ENCODE peak calls at places on chromosomes 6 and 20, in five cellular contexts. One of them, this sample, is unnamed.

GRCh38 chr6:16514249-16514648 is 247.0 kb downstream of the ATXN1 start:
- DNase-seq in cardiac fibroblast: peak
- DNase-seq in neural progenitor cell: peak
- DNase-seq in Jurkat, Clone E6-1: peak
- DNase-seq in pancreas: no peak
- DNase-seq in this sample: no peak

GRCh38 chr20:10433014-10433622 is 904 bp downstream of the MKKS start:
- DNase-seq in cardiac fibroblast: peak
- DNase-seq in Jurkat, Clone E6-1: no peak
- DNase-seq in pancreas: no peak
- DNase-seq in neural progenitor cell: peak
- DNase-seq in this sample: no peak

GRCh38 chr20:41178495-41178894 is 41.2 kb downstream of the PLCG1 start:
- DNase-seq in neural progenitor cell: no peak
- DNase-seq in Jurkat, Clone E6-1: no peak
- DNase-seq in pancreas: no peak
- DNase-seq in cardiac fibroblast: no peak
- DNase-seq in this sample: no peak

GRCh38 chr20:32661820-32662528 is 11.8 kb downstream of the C20orf203 start:
- DNase-seq in neural progenitor cell: no peak
- DNase-seq in pancreas: no peak
- DNase-seq in cardiac fibroblast: no peak
- DNase-seq in Jurkat, Clone E6-1: no peak
- DNase-seq in this sample: no peak

GRCh38 chr6:29552512-29553051 is 7.0 kb downstream of the UBD start:
- DNase-seq in neural progenitor cell: peak
- DNase-seq in Jurkat, Clone E6-1: peak
- DNase-seq in cardiac fibroblast: peak
- DNase-seq in pancreas: no peak
- DNase-seq in this sample: peak

GRCh38 chr20:51972031-51972430 is 169.7 kb upstream of the SALL4 start:
- DNase-seq in pancreas: no peak
- DNase-seq in Jurkat, Clone E6-1: no peak
- DNase-seq in cardiac fibroblast: no peak
- DNase-seq in neural progenitor cell: no peak
- DNase-seq in this sample: no peak

GRCh38 chr6:115765966-115766365 is 294.7 kb downstream of the FRK start:
- DNase-seq in Jurkat, Clone E6-1: no peak
- DNase-seq in pancreas: no peak
- DNase-seq in neural progenitor cell: peak
- DNase-seq in cardiac fibroblast: no peak
- DNase-seq in this sample: no peak

GRCh38 chr6:84522135-84522535 is 242.3 kb downstream of the TBX18 start:
- DNase-seq in neural progenitor cell: no peak
- DNase-seq in pancreas: no peak
- DNase-seq in cardiac fibroblast: peak
- DNase-seq in Jurkat, Clone E6-1: no peak
- DNase-seq in this sample: peak

GRCh38 chr6:45052325-45052724 is 275.8 kb upstream of the RUNX2 start:
- DNase-seq in pancreas: no peak
- DNase-seq in Jurkat, Clone E6-1: no peak
- DNase-seq in neural progenitor cell: no peak
- DNase-seq in cardiac fibroblast: no peak
- DNase-seq in this sample: no peak

GRCh38 chr20:13644010-13644409 is 5.3 kb upstream of the TASP1 start:
- DNase-seq in cardiac fibroblast: peak
- DNase-seq in pancreas: no peak
- DNase-seq in Jurkat, Clone E6-1: no peak
- DNase-seq in neural progenitor cell: no peak
- DNase-seq in this sample: no peak

GRCh38 chr20:30168800-30169138 is 1088.7 kb upstream of the DEFB115 start:
- DNase-seq in pancreas: no peak
- DNase-seq in Jurkat, Clone E6-1: no peak
- DNase-seq in neural progenitor cell: no peak
- DNase-seq in cardiac fibroblast: no peak
- DNase-seq in this sample: no peak

GRCh38 chr6:43702522-43703440 is 15.2 kb upstream of the MRPS18A start:
- DNase-seq in neural progenitor cell: peak
- DNase-seq in Jurkat, Clone E6-1: no peak
- DNase-seq in pancreas: peak
- DNase-seq in cardiac fibroblast: peak
- DNase-seq in this sample: peak

GRCh38 chr6:37731888-37732287 is 34.2 kb upstream of the MDGA1 start:
- DNase-seq in pancreas: no peak
- DNase-seq in cardiac fibroblast: no peak
- DNase-seq in neural progenitor cell: no peak
- DNase-seq in Jurkat, Clone E6-1: peak
- DNase-seq in this sample: no peak

GRCh38 chr6:108260126-108260808 is 573 bp downstream of the SNX3 start:
- DNase-seq in neural progenitor cell: peak
- DNase-seq in cardiac fibroblast: peak
- DNase-seq in Jurkat, Clone E6-1: no peak
- DNase-seq in pancreas: peak
- DNase-seq in this sample: peak

GRCh38 chr20:64049887-64050260 is 435 bp upstream of the SOX18 start:
- DNase-seq in neural progenitor cell: no peak
- DNase-seq in Jurkat, Clone E6-1: no peak
- DNase-seq in cardiac fibroblast: no peak
- DNase-seq in pancreas: no peak
- DNase-seq in this sample: no peak

GRCh38 chr6:148021715-148022114 is 320.9 kb upstream of the SASH1 start:
- DNase-seq in pancreas: no peak
- DNase-seq in neural progenitor cell: no peak
- DNase-seq in Jurkat, Clone E6-1: no peak
- DNase-seq in cardiac fibroblast: no peak
- DNase-seq in this sample: no peak

GRCh38 chr6:155177369-155177961 is 86.3 kb upstream of the CLDN20 start:
- DNase-seq in neural progenitor cell: peak
- DNase-seq in pancreas: no peak
- DNase-seq in Jurkat, Clone E6-1: peak
- DNase-seq in cardiac fibroblast: peak
- DNase-seq in this sample: no peak

GRCh38 chr6:19035454-19035853 is 648.3 kb downstream of the RNF144B start:
- DNase-seq in neural progenitor cell: no peak
- DNase-seq in Jurkat, Clone E6-1: no peak
- DNase-seq in pancreas: no peak
- DNase-seq in cardiac fibroblast: no peak
- DNase-seq in this sample: no peak

GRCh38 chr20:36802326-36803223 is 29.0 kb upstream of the DSN1 start:
- DNase-seq in pancreas: no peak
- DNase-seq in neural progenitor cell: no peak
- DNase-seq in Jurkat, Clone E6-1: no peak
- DNase-seq in cardiac fibroblast: peak
- DNase-seq in this sample: peak

GRCh38 chr6:165034271-165034741 is 275.1 kb downstream of the C6orf118 start:
- DNase-seq in Jurkat, Clone E6-1: no peak
- DNase-seq in pancreas: no peak
- DNase-seq in cardiac fibroblast: no peak
- DNase-seq in neural progenitor cell: no peak
- DNase-seq in this sample: no peak

GRCh38 chr6:48962041-48962440 is 501.0 kb downstream of the MMUT start:
- DNase-seq in neural progenitor cell: no peak
- DNase-seq in cardiac fibroblast: no peak
- DNase-seq in pancreas: no peak
- DNase-seq in Jurkat, Clone E6-1: no peak
- DNase-seq in this sample: no peak

GRCh38 chr6:27059621-27060425 is 187.7 kb upstream of the PRSS16 start:
- DNase-seq in cardiac fibroblast: no peak
- DNase-seq in Jurkat, Clone E6-1: no peak
- DNase-seq in pancreas: no peak
- DNase-seq in neural progenitor cell: peak
- DNase-seq in this sample: no peak

GRCh38 chr6:28446818-28447511 is 3.7 kb upstream of the ZSCAN23 start:
- DNase-seq in neural progenitor cell: peak
- DNase-seq in pancreas: no peak
- DNase-seq in Jurkat, Clone E6-1: no peak
- DNase-seq in cardiac fibroblast: no peak
- DNase-seq in this sample: no peak

GRCh38 chr6:111683749-111684267 is 78.1 kb upstream of the TRAF3IP2 start:
- DNase-seq in cardiac fibroblast: peak
- DNase-seq in neural progenitor cell: no peak
- DNase-seq in pancreas: no peak
- DNase-seq in Jurkat, Clone E6-1: no peak
- DNase-seq in this sample: peak

GRCh38 chr6:14784596-14785360 is 461.1 kb upstream of the JARID2 start:
- DNase-seq in Jurkat, Clone E6-1: peak
- DNase-seq in neural progenitor cell: peak
- DNase-seq in cardiac fibroblast: no peak
- DNase-seq in pancreas: no peak
- DNase-seq in this sample: no peak

GRCh38 chr6:28770732-28771131 is 153.1 kb downstream of the TRIM27 start:
- DNase-seq in Jurkat, Clone E6-1: no peak
- DNase-seq in cardiac fibroblast: no peak
- DNase-seq in neural progenitor cell: no peak
- DNase-seq in pancreas: no peak
- DNase-seq in this sample: no peak

GRCh38 chr6:34246563-34247391 is 2.0 kb downstream of the SMIM29 start:
- DNase-seq in neural progenitor cell: peak
- DNase-seq in cardiac fibroblast: peak
- DNase-seq in pancreas: no peak
- DNase-seq in Jurkat, Clone E6-1: no peak
- DNase-seq in this sample: no peak

GRCh38 chr6:116410945-116411623 is 40.3 kb downstream of the DSE start:
- DNase-seq in Jurkat, Clone E6-1: no peak
- DNase-seq in neural progenitor cell: no peak
- DNase-seq in cardiac fibroblast: peak
- DNase-seq in pancreas: no peak
- DNase-seq in this sample: peak

GRCh38 chr6:38973178-38974057 is 75.2 kb upstream of the GLP1R start:
- DNase-seq in Jurkat, Clone E6-1: peak
- DNase-seq in cardiac fibroblast: peak
- DNase-seq in pancreas: peak
- DNase-seq in neural progenitor cell: peak
- DNase-seq in this sample: peak

GRCh38 chr6:53861543-53861942 is 66.7 kb downstream of the LRRC1 start:
- DNase-seq in cardiac fibroblast: no peak
- DNase-seq in neural progenitor cell: no peak
- DNase-seq in Jurkat, Clone E6-1: no peak
- DNase-seq in pancreas: no peak
- DNase-seq in this sample: no peak

GRCh38 chr6:98525860-98526259 is 308.5 kb upstream of the POU3F2 start:
- DNase-seq in cardiac fibroblast: no peak
- DNase-seq in Jurkat, Clone E6-1: no peak
- DNase-seq in neural progenitor cell: peak
- DNase-seq in pancreas: no peak
- DNase-seq in this sample: no peak

GRCh38 chr20:26209171-26209941 is 512.7 kb upstream of the ZNF337 start:
- DNase-seq in Jurkat, Clone E6-1: no peak
- DNase-seq in pancreas: no peak
- DNase-seq in neural progenitor cell: peak
- DNase-seq in cardiac fibroblast: peak
- DNase-seq in this sample: no peak
- H3K4me3 ChIP-seq in Jurkat, Clone E6-1: no peak
- H3K4me3 ChIP-seq in pancreas: no peak
- H3K4me3 ChIP-seq in neural progenitor cell: peak
- H3K4me3 ChIP-seq in cardiac fibroblast: no peak
- H3K4me3 ChIP-seq in this sample: peak

GRCh38 chr6:142300758-142301251 is 1.0 kb upstream of the ADGRG6 start:
- DNase-seq in neural progenitor cell: peak
- DNase-seq in Jurkat, Clone E6-1: no peak
- DNase-seq in cardiac fibroblast: peak
- DNase-seq in pancreas: peak
- DNase-seq in this sample: no peak
- H3K4me3 ChIP-seq in neural progenitor cell: peak
- H3K4me3 ChIP-seq in Jurkat, Clone E6-1: no peak
- H3K4me3 ChIP-seq in cardiac fibroblast: peak
- H3K4me3 ChIP-seq in pancreas: no peak
- H3K4me3 ChIP-seq in this sample: peak

GRCh38 chr6:157937318-157937717 is 44.3 kb upstream of the SYNJ2 start:
- DNase-seq in Jurkat, Clone E6-1: no peak
- DNase-seq in pancreas: no peak
- DNase-seq in neural progenitor cell: no peak
- DNase-seq in cardiac fibroblast: no peak
- DNase-seq in this sample: no peak

GRCh38 chr6:157943964-157944283 is 37.7 kb upstream of the SYNJ2 start:
- DNase-seq in neural progenitor cell: no peak
- DNase-seq in Jurkat, Clone E6-1: no peak
- DNase-seq in cardiac fibroblast: no peak
- DNase-seq in pancreas: no peak
- DNase-seq in this sample: no peak

GRCh38 chr6:157942351-157942750 is 39.3 kb upstream of the SYNJ2 start:
- DNase-seq in pancreas: no peak
- DNase-seq in Jurkat, Clone E6-1: no peak
- DNase-seq in neural progenitor cell: no peak
- DNase-seq in cardiac fibroblast: no peak
- DNase-seq in this sample: no peak

GRCh38 chr6:157943249-157943963 is 38.3 kb upstream of the SYNJ2 start:
- DNase-seq in Jurkat, Clone E6-1: no peak
- DNase-seq in cardiac fibroblast: no peak
- DNase-seq in neural progenitor cell: no peak
- DNase-seq in pancreas: no peak
- DNase-seq in this sample: no peak

DNA sequence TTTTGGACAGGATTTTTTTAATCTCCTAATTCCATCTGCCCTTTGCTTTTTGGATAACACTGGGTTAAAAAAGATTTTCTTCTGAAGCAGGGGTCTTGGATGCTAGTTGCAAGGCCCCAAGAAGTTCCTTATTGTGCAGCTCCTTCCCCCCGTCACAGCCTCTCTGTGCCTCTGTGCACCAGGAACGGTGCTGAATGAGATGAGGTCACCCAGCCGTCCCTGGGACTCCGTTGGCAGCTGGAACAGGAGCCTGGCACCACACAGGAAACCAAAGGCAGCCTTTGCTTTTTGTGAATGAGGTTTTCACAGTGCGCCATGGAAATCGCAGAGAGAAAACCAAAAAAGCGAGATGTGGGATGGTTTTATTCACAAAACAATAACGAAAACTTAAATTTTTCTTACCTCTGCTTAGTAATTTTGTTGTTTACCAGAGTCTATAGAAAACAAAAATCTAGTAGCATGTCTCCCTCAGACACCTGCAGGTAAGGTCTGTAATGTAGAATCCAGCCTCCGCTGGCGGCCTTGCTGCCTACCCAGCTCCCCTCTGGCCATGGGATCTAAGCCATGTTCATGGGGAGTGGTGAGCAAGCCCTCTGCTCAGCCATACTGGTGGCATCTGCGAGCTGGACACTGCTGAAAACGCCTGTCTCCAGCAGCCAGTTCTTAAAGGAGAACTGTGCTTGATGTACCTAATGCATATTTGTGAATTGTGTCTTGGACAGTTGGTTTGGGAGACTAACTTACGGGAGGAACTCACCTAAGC is 40.4 kb upstream of the SYNJ2 start:
- DNase-seq in Jurkat, Clone E6-1: no peak
- DNase-seq in pancreas: no peak
- DNase-seq in neural progenitor cell: no peak
- DNase-seq in cardiac fibroblast: no peak
- DNase-seq in this sample: no peak
- H3K4me3 ChIP-seq in Jurkat, Clone E6-1: no peak
- H3K4me3 ChIP-seq in pancreas: no peak
- H3K4me3 ChIP-seq in neural progenitor cell: no peak
- H3K4me3 ChIP-seq in cardiac fibroblast: no peak
- H3K4me3 ChIP-seq in this sample: no peak

GRCh38 chr6:152980656-152981055 is 2.2 kb downstream of the FBXO5 start:
- DNase-seq in neural progenitor cell: no peak
- DNase-seq in Jurkat, Clone E6-1: no peak
- DNase-seq in pancreas: no peak
- DNase-seq in cardiac fibroblast: no peak
- DNase-seq in this sample: no peak
- H3K4me3 ChIP-seq in neural progenitor cell: peak
- H3K4me3 ChIP-seq in Jurkat, Clone E6-1: peak
- H3K4me3 ChIP-seq in pancreas: no peak
- H3K4me3 ChIP-seq in cardiac fibroblast: peak
- H3K4me3 ChIP-seq in this sample: peak

GRCh38 chr6:157383471-157383870 is 2.5 kb downstream of the ZDHHC14 start:
- DNase-seq in neural progenitor cell: no peak
- DNase-seq in cardiac fibroblast: no peak
- DNase-seq in Jurkat, Clone E6-1: no peak
- DNase-seq in pancreas: no peak
- DNase-seq in this sample: no peak
- H3K4me3 ChIP-seq in neural progenitor cell: peak
- H3K4me3 ChIP-seq in cardiac fibroblast: no peak
- H3K4me3 ChIP-seq in Jurkat, Clone E6-1: no peak
- H3K4me3 ChIP-seq in pancreas: no peak
- H3K4me3 ChIP-seq in this sample: no peak

This sample was measured in skeletal muscle cell.